ENCODE peak calls at places on chromosomes 16 and 17, in ten cellular contexts. E is H54, V is GM12892, F is stomach, R is transverse colon, T is lower leg skin, I is heart left ventricle, N is body of pancreas, J is IMR-90, C is sigmoid colon. S is an unnamed sample.

GRCh38 chr17:18246880-18247612 is 11.5 kb downstream of the FLII start:
- DNase-seq in N (peak; percentile 72), I (no peak), C (peak; percentile 81), E (peak; percentile 83), T (peak; percentile 75), F (peak; percentile 95), V (peak; percentile 67), J (peak; percentile 8), R (peak; percentile 93), S (peak; percentile 90)

GRCh38 chr17:32558328-32558955 is 71.6 kb downstream of the CDK5R1 start:
- DNase-seq in V (no peak), E (no peak), T (no peak), C (no peak), J (no peak), N (no peak), R (no peak), I (no peak), F (no peak), S (no peak)

GRCh38 chr16:57386381-57386951 is 14.2 kb downstream of the CX3CL1 start:
- DNase-seq in R (no peak), I (no peak), N (no peak), T (no peak), E (no peak), F (no peak), V (no peak), C (no peak), J (peak; percentile 38), S (no peak)

GRCh38 chr17:79778504-79779087 is 648 bp downstream of the CBX2 start:
- DNase-seq in C (peak; percentile 66), F (no peak), N (no peak), T (no peak), J (no peak), V (no peak), I (peak; percentile 69), R (no peak), E (no peak), S (peak; percentile 70)

GRCh38 chr16:75821117-75821516 is 94.8 kb upstream of the CPHXL start:
- DNase-seq in R (no peak), N (no peak), J (no peak), C (no peak), F (no peak), E (no peak), T (no peak), V (no peak), I (no peak), S (no peak)

GRCh38 chr17:78039581-78039980 is 81.1 kb downstream of the TNRC6C start:
- DNase-seq in N (no peak), V (no peak), J (no peak), I (no peak), F (no peak), T (no peak), E (no peak), C (no peak), R (no peak), S (no peak)

GRCh38 chr17:41518789-41519449 is at the start of gene KRT15:
- DNase-seq in T (no peak), N (no peak), E (no peak), I (no peak), V (no peak), F (no peak), J (peak; percentile 28), C (no peak), R (no peak), S (no peak)

GRCh38 chr17:13044713-13045112 is 26.9 kb upstream of the ELAC2 start:
- DNase-seq in J (no peak), N (no peak), F (no peak), C (no peak), R (no peak), T (no peak), V (no peak), E (no peak), I (no peak), S (no peak)

DNA sequence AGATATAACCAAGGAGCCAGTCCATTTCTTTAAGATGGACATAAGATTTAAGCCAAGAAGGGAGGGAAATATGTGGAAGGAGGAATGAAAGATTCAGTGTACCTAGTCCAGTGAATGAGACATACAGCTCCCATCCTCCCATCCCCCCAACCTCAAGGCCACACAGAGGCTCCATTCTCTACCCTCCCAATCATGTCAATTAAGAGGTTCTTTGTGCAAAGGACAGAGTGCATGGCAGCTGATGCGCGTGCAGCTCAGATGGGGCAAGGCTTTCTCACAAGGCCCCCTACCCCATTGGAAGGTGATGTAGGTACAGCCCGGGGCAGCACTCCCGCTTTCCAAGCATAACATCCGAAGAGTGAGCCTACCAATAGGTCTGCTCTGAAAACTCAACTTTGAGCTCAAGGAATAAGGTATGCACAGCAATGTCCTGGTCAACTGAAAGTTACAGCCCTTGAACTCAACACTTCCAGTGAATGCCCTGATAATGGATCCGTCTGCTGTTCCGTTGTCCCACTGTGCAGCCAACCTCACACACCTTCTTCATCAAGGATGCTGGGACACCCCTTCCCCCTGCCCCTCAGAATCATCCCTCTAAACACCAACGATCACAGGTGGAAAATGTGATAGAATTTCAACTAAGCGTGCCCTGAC is 458.1 kb downstream of the SOX9 start:
- DNase-seq in I (no peak), C (no peak), N (no peak), R (no peak), V (no peak), J (no peak), F (no peak), E (no peak), T (no peak), S (no peak)
- TF ChIP-seq POLR2A in I (no peak), C (no peak), N (no peak), R (no peak), V (no peak), J (no peak), F (no peak), E (no peak), T (no peak), S (no peak)

DNA sequence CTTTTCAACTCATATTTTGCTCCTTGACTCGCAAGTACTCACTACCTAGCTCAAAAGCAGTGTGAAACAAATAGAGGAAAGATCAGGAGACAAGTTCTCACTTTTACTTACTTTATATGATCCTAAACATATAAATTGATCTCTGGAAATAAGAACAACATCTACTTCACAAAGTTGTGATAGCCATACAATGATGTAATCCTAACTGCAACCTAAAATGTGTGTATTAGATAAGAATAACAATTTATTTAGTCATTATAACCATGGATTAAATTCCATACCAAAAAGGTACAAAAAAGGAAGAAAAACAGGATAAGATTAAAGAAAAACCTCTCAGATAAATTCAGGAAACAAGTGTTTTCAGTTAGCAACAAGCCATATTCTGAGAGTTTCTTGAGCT is 103.4 kb downstream of the CDC27 start:
- DNase-seq in J (no peak), F (no peak), I (no peak), C (no peak), R (no peak), V (no peak), E (no peak), N (no peak), T (no peak), S (no peak)
- TF ChIP-seq POLR2A in J (no peak), F (no peak), I (no peak), C (no peak), R (no peak), V (no peak), E (no peak), N (no peak), T (no peak), S (no peak)

GRCh38 chr16:46746821-46747776 is 1.0 kb downstream of the MYLK3 start:
- DNase-seq in I (peak; percentile 80), N (no peak), F (no peak), V (no peak), T (no peak), R (no peak), C (no peak), E (no peak), J (no peak), S (no peak)

GRCh38 chr16:46745594-46745993 is 2.5 kb downstream of the MYLK3 start:
- DNase-seq in F (no peak), E (no peak), V (no peak), C (peak; percentile 32), N (no peak), T (no peak), J (no peak), I (no peak), R (no peak), S (no peak)

GRCh38 chr16:46748775-46749705 is 896 bp upstream of the MYLK3 start:
- DNase-seq in V (no peak), C (peak; percentile 38), J (no peak), I (peak; percentile 81), F (no peak), T (no peak), R (no peak), E (no peak), N (no peak), S (no peak)

GRCh38 chr16:46751381-46751780 is 3.2 kb upstream of the MYLK3 start:
- DNase-seq in I (no peak), R (no peak), J (no peak), V (no peak), F (no peak), N (no peak), T (no peak), C (no peak), E (no peak), S (no peak)

DNA sequence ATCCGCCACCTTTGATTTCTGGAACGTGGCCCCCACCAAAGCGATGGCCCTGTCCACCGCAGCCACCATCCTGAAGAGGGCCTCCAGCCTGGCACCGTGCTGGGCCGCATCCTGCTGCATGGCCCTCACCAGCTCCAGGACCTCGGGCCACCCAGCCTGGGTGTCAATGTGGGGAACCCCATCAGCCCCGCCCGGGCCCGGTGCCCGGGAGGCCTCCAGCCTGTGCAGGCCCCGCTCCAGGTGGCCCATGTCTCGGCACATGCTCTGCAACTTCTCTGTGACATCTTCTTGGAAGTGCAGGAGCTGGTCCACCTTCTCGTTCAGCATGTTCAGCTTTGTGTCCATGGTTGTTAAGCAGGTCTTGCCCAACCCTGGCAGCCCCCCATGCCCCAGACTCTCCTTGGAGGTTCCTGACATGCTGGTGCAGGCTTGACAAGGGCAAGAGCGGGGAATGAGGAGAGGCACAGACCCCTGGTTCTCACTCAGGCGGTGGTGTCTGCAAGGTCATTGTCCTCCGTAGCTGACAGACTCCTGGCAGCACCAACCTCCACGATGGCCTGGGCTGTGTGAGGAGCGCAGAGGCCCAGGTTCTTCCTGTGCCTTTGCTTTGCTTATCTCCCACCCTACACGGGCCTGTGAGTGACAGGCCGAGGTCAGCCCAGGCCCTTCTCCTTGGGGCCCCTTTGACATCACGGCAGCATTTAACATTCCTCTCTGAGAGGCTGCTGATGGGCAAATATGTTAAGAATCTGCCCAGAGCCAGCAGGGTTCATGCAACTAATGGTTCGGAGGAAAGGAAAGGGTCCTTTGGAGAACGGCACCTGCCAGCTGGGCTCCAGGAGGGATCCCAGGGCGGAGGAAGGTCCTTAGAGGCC is at the start of gene MYLK3:
- DNase-seq in N (no peak), T (no peak), I (peak; percentile 79), F (no peak), J (no peak), C (peak; percentile 54), R (no peak), E (no peak), V (no peak), S (no peak)
- TF ChIP-seq POLR2A in N (no peak), T (no peak), I (peak; percentile 55), F (no peak), J (no peak), C (no peak), R (no peak), E (no peak), V (no peak), S (no peak)

DNA sequence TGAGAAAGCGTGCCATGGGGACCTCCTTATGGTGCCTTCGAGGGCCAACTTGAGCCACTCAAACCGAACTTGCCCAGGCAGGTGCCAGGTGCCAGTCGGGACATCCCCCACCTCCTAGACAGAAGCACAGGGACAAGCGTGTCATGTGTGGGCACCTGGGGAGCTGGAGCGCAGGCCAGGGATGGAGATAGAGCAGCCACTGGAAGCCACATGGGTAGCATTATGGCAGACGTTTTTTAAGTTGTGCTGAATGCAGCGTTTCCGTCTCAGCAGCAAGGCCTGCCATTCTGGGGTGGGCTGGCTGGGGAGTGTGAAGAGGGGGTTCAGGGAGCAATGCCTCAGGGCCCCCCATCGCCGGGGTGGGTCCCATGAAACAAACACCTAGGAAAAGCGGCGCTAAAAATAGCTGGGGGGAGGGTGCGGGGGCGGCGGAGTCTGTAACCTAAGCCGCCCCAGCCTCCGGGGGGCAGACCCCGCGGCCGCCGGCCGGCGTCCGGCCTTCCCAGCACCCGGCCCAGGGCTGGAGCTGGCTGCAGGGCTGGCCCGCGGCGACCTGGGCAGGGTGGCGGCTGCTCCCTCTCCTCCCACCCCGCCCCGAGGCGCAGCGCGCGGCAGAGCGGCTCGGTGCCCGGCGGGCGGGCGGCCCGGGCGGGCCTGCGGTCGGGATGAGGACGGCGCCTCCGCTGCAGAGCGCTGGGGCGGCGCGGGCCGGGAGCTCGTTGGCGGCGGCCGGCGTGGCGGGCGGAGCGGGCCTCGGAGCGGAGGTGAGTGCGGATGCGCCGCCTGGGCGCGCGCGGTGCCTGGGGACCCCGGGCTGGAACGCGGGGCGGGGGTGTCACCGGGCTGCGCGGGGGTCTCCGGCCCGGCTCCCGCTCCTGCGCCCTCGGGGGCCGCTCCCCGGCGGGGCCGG is at the start of gene ZNF469:
- DNase-seq in I (peak; percentile 66), F (peak; percentile 36), E (no peak), V (no peak), J (peak; percentile 57), N (no peak), R (no peak), T (no peak), C (peak; percentile 60), S (peak; percentile 62)
- TF ChIP-seq POLR2A in I (no peak), F (no peak), E (peak; percentile 75), V (no peak), J (peak; percentile 94), N (no peak), R (no peak), T (no peak), C (no peak), S (no peak)

S was measured in ovary.